ENCODE peak calls at places on chromosome 18, in five cellular contexts. D is T-cell; J is NCI-H446; H is activated T-helper 2 cell treated with anti-CD3 and anti-CD28 coated beads, Interferon-gamma antibody, Interleukin-2, Interleukin-4, amounts not matched to agents 10 μg/mL and 5 μg/mL and 100 μg/mL, durations not matched to agents 14 hours and 24 hours and 36 hours; G is AG20443. L is an unnamed sample.

GRCh38 chr18:33812186-33812585 is 234.2 kb downstream of the ASXL3 start:
- DNase-seq in D (no peak), J (no peak), H (no peak), G (no peak), L (no peak)

GRCh38 chr18:79047556-79048244 is 21.5 kb upstream of the ATP9B start:
- DNase-seq in D (no peak), J (no peak), H (no peak), G (no peak), L (no peak)

GRCh38 chr18:60413944-60414547 is 41.5 kb upstream of the MC4R start:
- DNase-seq in D (no peak), J (peak), H (no peak), G (no peak), L (no peak)

GRCh38 chr18:26103579-26103978 is 13.2 kb upstream of the SS18 start:
- DNase-seq in D (peak), J (no peak), H (no peak), G (no peak), L (no peak)

GRCh38 chr18:76822510-76823165 is at the start of gene ZNF236:
- DNase-seq in D (peak), J (peak), H (peak), G (peak), L (no peak)

GRCh38 chr18:33051397-33051796 is 278.6 kb upstream of the KLHL14 start:
- DNase-seq in D (no peak), J (peak), H (no peak), G (no peak), L (peak)

GRCh38 chr18:51614033-51614432 is 416.6 kb upstream of the MEX3C start:
- DNase-seq in D (no peak), J (peak), H (no peak), G (no peak), L (no peak)

GRCh38 chr18:23573948-23574431 is 12.3 kb downstream of the NPC1 start:
- DNase-seq in D (no peak), J (no peak), H (no peak), G (peak), L (no peak)

GRCh38 chr18:48777026-48777736 is 173.6 kb downstream of the SMAD7 start:
- DNase-seq in D (peak), J (peak), H (peak), G (peak), L (peak)

GRCh38 chr18:75439356-75439755 is 11.9 kb upstream of the SMIM21 start:
- DNase-seq in D (no peak), J (no peak), H (no peak), G (no peak), L (no peak)

GRCh38 chr18:70234667-70235459 is 29.4 kb upstream of the RTTN start:
- DNase-seq in D (no peak), J (no peak), H (no peak), G (peak), L (no peak)

L was measured in NCI-H1694 treated with DMSO at 0.1 percent for 48 hours.